ENCODE peak calls at places on chromosomes 6 and 20, in ten cellular contexts. O is naive thymus-derived CD4-positive, alpha-beta T cell; W is cardiac muscle cell; T is GM23248; I is stomach; B is aorta; V is HepG2; X is left lung; J is spleen; M is uterus. F is an unnamed sample.

GRCh38 chr6:127154509-127154908 is 36.0 kb downstream of the RSPO3 start:
- DNase-seq in O (no peak), W (no peak), T (no peak), I (no peak), B (no peak), V (no peak), X (no peak), J (no peak), M (no peak), F (no peak)

GRCh38 chr20:56554869-56555268 is 21.8 kb downstream of the FAM209B start:
- DNase-seq in O (no peak), W (peak; percentile 16), T (peak; percentile 97), I (no peak), B (no peak), V (peak; percentile 92), X (peak; percentile 56), J (no peak), M (peak; percentile 56), F (peak; percentile 77)

GRCh38 chr6:168155193-168155592 is 76.2 kb upstream of the FRMD1 start:
- DNase-seq in O (no peak), W (no peak), T (peak; percentile 72), I (no peak), B (no peak), V (no peak), X (no peak), J (no peak), M (peak; percentile 61), F (no peak)

GRCh38 chr6:30682181-30683117 is 4.0 kb downstream of the PPP1R18 start:
- DNase-seq in O (peak; percentile 89), W (peak; percentile 68), T (peak; percentile 93), I (peak; percentile 72), B (peak; percentile 94), V (peak; percentile 50), X (peak; percentile 90), J (peak; percentile 99), M (peak; percentile 94), F (peak; percentile 42)

GRCh38 chr6:119145111-119145510 is 66.6 kb upstream of the FAM184A start:
- DNase-seq in O (no peak), W (no peak), T (no peak), I (no peak), B (no peak), V (no peak), X (no peak), J (no peak), M (no peak), F (no peak)

GRCh38 chr6:116011520-116011919 is 49.2 kb downstream of the FRK start:
- DNase-seq in O (no peak), W (no peak), T (no peak), I (no peak), B (no peak), V (no peak), X (no peak), J (no peak), M (no peak), F (no peak)

GRCh38 chr20:44738779-44739477 is 6.7 kb upstream of the KCNK15 start:
- DNase-seq in O (peak; percentile 19), W (peak; percentile 79), T (peak; percentile 85), I (peak; percentile 79), B (peak; percentile 74), V (peak; percentile 89), X (no peak), J (no peak), M (peak; percentile 72), F (peak; percentile 81)

GRCh38 chr20:4563534-4563933 is 158.2 kb upstream of the PRND start:
- DNase-seq in O (no peak), W (peak; percentile 64), T (peak; percentile 85), I (no peak), B (peak; percentile 43), V (peak; percentile 44), X (no peak), J (no peak), M (no peak), F (peak; percentile 53)

GRCh38 chr6:115064680-115065079 is 721.9 kb upstream of the HS3ST5 start:
- DNase-seq in O (no peak), W (no peak), T (no peak), I (no peak), B (no peak), V (no peak), X (no peak), J (no peak), M (no peak), F (no peak)

GRCh38 chr6:25883536-25883935 is 9.5 kb upstream of the SLC17A3 start:
- DNase-seq in O (no peak), W (no peak), T (peak; percentile 22), I (no peak), B (no peak), V (no peak), X (no peak), J (no peak), M (no peak), F (no peak)
- H3K4me1 ChIP-seq in O (no peaks in the 10 kb centered on the region), W (no peaks in the 10 kb centered on the region), T (peaks cover 12% of the 10 kb centered on the region), I (no peaks in the 10 kb centered on the region), B (no peaks in the 10 kb centered on the region), V (peaks cover 18% of the 10 kb centered on the region), X (no peaks in the 10 kb centered on the region), J (no peaks in the 10 kb centered on the region), M (no peaks in the 10 kb centered on the region), F (no peaks in the 10 kb centered on the region)

GRCh38 chr6:43277083-43277642 is 20.9 kb upstream of the SLC22A7 start:
- DNase-seq in O (no peak), W (no peak), T (no peak), I (no peak), B (no peak), V (no peak), X (no peak), J (no peak), M (no peak), F (no peak)
- H3K27ac ChIP-seq in O (no peak overlapping the region), W (no peak overlapping the region), T (no peak overlapping the region), I (no peak overlapping the region), B (no peak overlapping the region), V (peak overlapping the region; percentile 94), X (no peak overlapping the region), J (no peak overlapping the region), M (no peak overlapping the region), F (no peak overlapping the region)

DNA sequence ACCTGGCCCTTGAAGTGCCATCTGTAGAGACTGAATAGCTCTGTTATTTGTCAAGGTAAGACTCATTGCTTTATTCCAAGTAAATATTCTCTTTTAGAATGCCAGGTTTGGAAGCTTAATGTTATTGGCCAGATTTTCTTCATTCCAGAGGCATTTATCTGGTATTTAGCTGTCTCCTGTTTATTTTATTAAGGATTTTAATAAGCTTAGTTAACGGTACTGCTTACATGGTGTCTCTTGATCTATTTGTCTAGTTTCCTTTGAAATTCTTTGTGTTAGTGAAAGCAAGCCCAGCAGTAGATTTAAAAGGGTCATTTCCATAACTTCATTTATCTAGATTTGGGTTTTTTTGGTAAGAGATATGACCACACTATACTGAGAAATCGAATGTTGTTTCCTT is 7.7 kb downstream of the RALY start:
- DNase-seq in O (no peak), W (no peak), T (no peak), I (no peak), B (no peak), V (no peak), X (no peak), J (no peak), M (no peak), F (no peak)
- H3K4me1 ChIP-seq in O (peaks cover 60% of the 10 kb centered on the region), W (no peaks in the 10 kb centered on the region), T (peaks cover 5% of the 10 kb centered on the region), I (peaks cover 68% of the 10 kb centered on the region), B (peaks cover 15% of the 10 kb centered on the region), V (peaks cover 99% of the 10 kb centered on the region), X (peaks cover 18% of the 10 kb centered on the region), J (peaks cover 97% of the 10 kb centered on the region), M (peaks cover 10% of the 10 kb centered on the region), F (peaks cover 3% of the 10 kb centered on the region)

GRCh38 chr6:122400121-122400450 is 634 bp downstream of the HSF2 start:
- DNase-seq in O (no peak), W (no peak), T (peak; percentile 62), I (no peak), B (no peak), V (peak; percentile 4), X (no peak), J (no peak), M (no peak), F (peak; percentile 30)

GRCh38 chr6:122399348-122400120 is at the start of gene HSF2:
- DNase-seq in O (peak; percentile 92), W (peak; percentile 97), T (peak; percentile 100), I (peak; percentile 96), B (peak; percentile 98), V (peak; percentile 96), X (peak; percentile 97), J (peak; percentile 98), M (peak; percentile 96), F (peak; percentile 97)

GRCh38 chr6:122399055-122399347 is 451 bp upstream of the HSF2 start:
- DNase-seq in O (no peak), W (no peak), T (no peak), I (no peak), B (no peak), V (no peak), X (no peak), J (no peak), M (no peak), F (no peak)

GRCh38 chr6:122401104-122401503 is 1.7 kb downstream of the HSF2 start:
- DNase-seq in O (no peak), W (no peak), T (no peak), I (no peak), B (no peak), V (no peak), X (no peak), J (no peak), M (no peak), F (no peak)

DNA sequence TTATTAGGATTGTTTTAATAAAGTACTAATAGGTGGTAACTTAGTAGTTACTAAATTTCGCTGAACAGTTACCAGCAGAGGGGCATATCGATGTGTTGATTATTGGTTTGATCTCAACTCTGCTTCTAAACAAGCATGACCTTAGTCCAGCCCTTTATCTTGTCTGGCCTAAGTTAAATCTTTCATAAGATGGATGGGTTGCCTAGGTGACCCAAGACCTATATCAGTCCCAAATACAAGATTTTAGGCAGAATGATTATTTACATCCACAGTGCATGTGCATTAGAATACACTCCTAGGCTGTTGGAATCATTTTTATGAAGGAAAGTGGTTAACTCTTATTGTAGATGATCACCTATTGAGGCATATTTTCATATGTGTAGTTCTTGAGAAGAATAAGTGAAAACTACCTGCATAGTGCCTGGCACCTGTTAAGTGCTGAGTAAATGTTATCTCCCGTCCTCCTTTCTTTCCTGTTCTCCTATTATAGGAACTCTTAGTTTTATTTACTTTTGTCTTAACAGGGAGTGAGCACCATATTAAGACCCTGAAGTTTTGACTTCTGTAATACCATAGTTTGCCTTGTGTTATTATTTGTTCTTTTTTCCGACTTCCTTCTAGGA is 1.1 kb downstream of the HSF2 start:
- DNase-seq in O (no peak), W (no peak), T (peak; percentile 22), I (no peak), B (no peak), V (no peak), X (no peak), J (no peak), M (no peak), F (no peak)
- H3K27ac ChIP-seq in O (peak overlapping the region; percentile 87), W (no peak overlapping the region), T (no peak overlapping the region), I (no peak overlapping the region), B (no peak overlapping the region), V (peak overlapping the region; percentile 88), X (no peak overlapping the region), J (no peak overlapping the region), M (no peak overlapping the region), F (no peak overlapping the region)

F was measured in SJCRH30.